ENCODE peak calls at places on chromosomes 3 and 15, in six cellular contexts. P is stomach, Q is A549, V is ovary, M is HepG2, Z is tibial nerve. G is an unnamed sample. For H3K4me1, the result is how much of the 10 kb centered on the place peaks cover.

GRCh38 chr3:66095295-66096001 is 56.7 kb upstream of the MAGI1 start:
- DNase-seq in P (no peak), Q (no peak), V (no peak), M (no peak), Z (no peak), G (no peak)

GRCh38 chr15:81992523-81992922 is 53.3 kb downstream of the MEX3B start:
- DNase-seq in P (no peak), Q (no peak), V (no peak), M (no peak), Z (no peak), G (no peak)

GRCh38 chr15:74790080-74790916 is 8.4 kb downstream of the CSK start:
- DNase-seq in P (peak), Q (no peak), V (peak), M (no peak), Z (peak), G (peak)

GRCh38 chr15:52284164-52284563 is 11.4 kb downstream of the MYO5C start:
- DNase-seq in P (no peak), Q (peak), V (no peak), M (no peak), Z (no peak), G (no peak)

GRCh38 chr3:101687142-101687931 is 819 bp upstream of the RPL24 start:
- DNase-seq in P (no peak), Q (peak), V (no peak), M (no peak), Z (no peak), G (no peak)

GRCh38 chr3:37456270-37456708 is 281.9 kb upstream of the LRRFIP2 start:
- DNase-seq in P (peak), Q (no peak), V (peak), M (no peak), Z (peak), G (peak)

GRCh38 chr3:138850151-138850550 is 15.4 kb upstream of the PIK3CB start:
- DNase-seq in P (peak), Q (no peak), V (no peak), M (no peak), Z (no peak), G (no peak)

GRCh38 chr15:93341164-93341563 is 252.2 kb upstream of the RGMA start:
- DNase-seq in P (no peak), Q (no peak), V (no peak), M (peak), Z (no peak), G (no peak)

GRCh38 chr15:101139986-101140696 is 111.7 kb downstream of the CHSY1 start:
- DNase-seq in P (no peak), Q (no peak), V (no peak), M (no peak), Z (no peak), G (no peak)

GRCh38 chr3:48426944-48427629 is 2.8 kb downstream of the PLXNB1 start:
- DNase-seq in P (no peak), Q (no peak), V (no peak), M (peak), Z (no peak), G (no peak)

GRCh38 chr3:50270422-50270831 is 1.5 kb downstream of the SEMA3B start:
- DNase-seq in P (no peak), Q (no peak), V (no peak), M (no peak), Z (no peak), G (no peak)

GRCh38 chr3:58585005-58585786 is 8.0 kb upstream of the FAM107A start:
- DNase-seq in P (peak), Q (peak), V (peak), M (peak), Z (peak), G (peak)

GRCh38 chr3:47669026-47669749 is 90.5 kb upstream of the CSPG5 start:
- DNase-seq in P (no peak), Q (no peak), V (no peak), M (no peak), Z (no peak), G (no peak)

GRCh38 chr15:69951511-69952209 is 146.1 kb downstream of the TLE3 start:
- DNase-seq in P (no peak), Q (no peak), V (no peak), M (no peak), Z (no peak), G (no peak)

GRCh38 chr15:45027220-45027619 is 4.2 kb downstream of the SORD start:
- DNase-seq in P (no peak), Q (no peak), V (no peak), M (no peak), Z (no peak), G (no peak)

GRCh38 chr15:67882487-67883227 is 42.8 kb upstream of the RNU6-1 start:
- DNase-seq in P (no peak), Q (peak), V (no peak), M (no peak), Z (no peak), G (no peak)

GRCh38 chr15:63466378-63467192 is 37.8 kb upstream of the USP3 start:
- DNase-seq in P (no peak), Q (peak), V (peak), M (peak), Z (peak), G (no peak)

GRCh38 chr3:66348696-66349095 is 127.9 kb downstream of the SLC25A26 start:
- DNase-seq in P (no peak), Q (no peak), V (no peak), M (no peak), Z (no peak), G (no peak)

GRCh38 chr15:48582472-48583235 is 62.9 kb downstream of the FBN1 start:
- DNase-seq in P (no peak), Q (no peak), V (no peak), M (no peak), Z (no peak), G (no peak)

GRCh38 chr15:58165661-58166060 is 27.5 kb downstream of the AQP9 start:
- DNase-seq in P (peak), Q (no peak), V (peak), M (peak), Z (peak), G (no peak)

GRCh38 chr3:32340039-32340438 is 51.6 kb upstream of the CMTM7 start:
- DNase-seq in P (no peak), Q (peak), V (no peak), M (peak), Z (peak), G (no peak)

GRCh38 chr15:85929786-85930185 is 135.1 kb upstream of the KLHL25 start:
- DNase-seq in P (no peak), Q (no peak), V (no peak), M (no peak), Z (no peak), G (no peak)

GRCh38 chr15:55151621-55152020 is 45.1 kb downstream of the RSL24D1 start:
- DNase-seq in P (no peak), Q (no peak), V (no peak), M (no peak), Z (no peak), G (no peak)

GRCh38 chr3:33957176-33957575 is 158.7 kb downstream of the PDCD6IP start:
- DNase-seq in P (no peak), Q (no peak), V (no peak), M (no peak), Z (no peak), G (no peak)

GRCh38 chr3:153829596-153830170 is 291.5 kb upstream of the ARHGEF26 start:
- DNase-seq in P (no peak), Q (no peak), V (no peak), M (no peak), Z (no peak), G (no peak)

GRCh38 chr3:36813320-36813719 is 49.0 kb upstream of the DCLK3 start:
- DNase-seq in P (no peak), Q (no peak), V (no peak), M (no peak), Z (no peak), G (no peak)

GRCh38 chr3:150925751-150926201 is 20.5 kb upstream of the MINDY4B start:
- DNase-seq in P (peak), Q (peak), V (no peak), M (peak), Z (no peak), G (no peak)

GRCh38 chr3:194267744-194268658 is 83.1 kb downstream of the CPN2 start:
- DNase-seq in P (no peak), Q (no peak), V (peak), M (peak), Z (no peak), G (peak)

GRCh38 chr3:29183346-29184087 is 97.4 kb upstream of the RBMS3 start:
- DNase-seq in P (no peak), Q (no peak), V (no peak), M (no peak), Z (no peak), G (no peak)

GRCh38 chr3:66644549-66644948 is 143.7 kb upstream of the LRIG1 start:
- DNase-seq in P (no peak), Q (no peak), V (no peak), M (no peak), Z (no peak), G (no peak)

GRCh38 chr3:13210221-13210975 is 137.2 kb upstream of the IQSEC1 start:
- DNase-seq in P (no peak), Q (no peak), V (no peak), M (no peak), Z (no peak), G (no peak)

GRCh38 chr15:86178845-86179244 is 99.2 kb downstream of the AGBL1 start:
- DNase-seq in P (no peak), Q (peak), V (no peak), M (no peak), Z (no peak), G (no peak)

GRCh38 chr3:112092439-112093179 is 6.4 kb downstream of the C3orf52 start:
- DNase-seq in P (no peak), Q (no peak), V (no peak), M (no peak), Z (peak), G (no peak)

GRCh38 chr15:51371271-51371670 is 29.8 kb downstream of the GLDN start:
- DNase-seq in P (no peak), Q (no peak), V (no peak), M (no peak), Z (no peak), G (no peak)

GRCh38 chr3:152376351-152377183 is 107.8 kb downstream of the MBNL1 start:
- DNase-seq in P (no peak), Q (peak), V (no peak), M (no peak), Z (no peak), G (no peak)

GRCh38 chr15:63029701-63030100 is 12.8 kb upstream of the TPM1 start:
- DNase-seq in P (no peak), Q (no peak), V (no peak), M (no peak), Z (no peak), G (no peak)

DNA sequence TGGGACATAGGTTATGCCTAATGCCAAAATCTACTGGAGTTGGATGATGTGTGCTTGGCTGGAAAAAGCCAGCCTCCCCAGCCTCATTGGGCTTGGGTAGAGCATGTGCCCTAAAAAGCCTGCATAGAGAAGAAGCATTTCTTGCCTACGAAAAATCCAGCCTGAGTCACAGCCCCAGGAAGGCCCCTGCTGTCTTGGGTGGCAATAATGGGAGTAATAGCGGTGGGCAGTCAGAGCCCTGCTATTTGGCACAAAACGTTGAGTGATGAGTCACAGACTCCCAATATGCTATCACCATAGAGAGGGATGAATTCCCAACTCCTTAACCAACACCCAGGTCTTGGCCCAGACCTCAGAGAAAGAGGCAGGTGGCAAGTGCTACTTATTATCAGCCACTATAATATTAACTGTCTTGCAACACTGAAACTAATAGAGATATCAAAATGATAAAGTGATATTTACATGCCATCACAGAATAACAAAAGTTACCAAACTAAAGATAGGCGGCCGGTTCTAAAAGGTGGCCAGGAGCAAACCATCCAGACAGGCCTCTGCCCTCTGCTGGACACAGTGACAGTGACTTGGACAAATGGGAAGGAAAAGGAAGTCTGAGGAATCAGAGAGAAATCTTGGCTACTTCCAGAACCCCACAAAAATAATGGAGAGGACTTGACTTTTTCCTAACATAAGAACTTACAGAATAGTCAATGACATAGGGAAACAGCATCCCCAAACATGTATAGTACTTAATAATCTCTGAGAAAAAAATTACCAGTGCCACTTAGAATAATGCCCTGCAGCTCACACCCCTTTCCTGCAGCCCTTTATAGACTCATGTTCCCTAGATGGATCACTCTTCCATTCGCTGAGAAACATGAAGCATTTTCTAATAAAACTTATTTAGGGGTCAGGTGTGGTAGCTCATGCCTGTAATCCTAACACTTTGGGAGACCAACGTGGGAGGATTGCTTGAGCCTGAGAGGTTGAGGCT is 51.9 kb upstream of the MUC13 start:
- DNase-seq in P (no peak), Q (peak), V (no peak), M (no peak), Z (no peak), G (no peak)
- TF ChIP-seq EP300 in P (no peak), Q (no peak), V (no peak), M (no peak), Z (no peak), G (no peak)

GRCh38 chr15:56982987-56983386 is 64.5 kb downstream of the TCF12 start:
- DNase-seq in P (no peak), Q (no peak), V (no peak), M (no peak), Z (no peak), G (no peak)
- H3K4me1 ChIP-seq in P (under half), Q (half or more), V (under half), M (under half), Z (under half), G (under half)

DNA sequence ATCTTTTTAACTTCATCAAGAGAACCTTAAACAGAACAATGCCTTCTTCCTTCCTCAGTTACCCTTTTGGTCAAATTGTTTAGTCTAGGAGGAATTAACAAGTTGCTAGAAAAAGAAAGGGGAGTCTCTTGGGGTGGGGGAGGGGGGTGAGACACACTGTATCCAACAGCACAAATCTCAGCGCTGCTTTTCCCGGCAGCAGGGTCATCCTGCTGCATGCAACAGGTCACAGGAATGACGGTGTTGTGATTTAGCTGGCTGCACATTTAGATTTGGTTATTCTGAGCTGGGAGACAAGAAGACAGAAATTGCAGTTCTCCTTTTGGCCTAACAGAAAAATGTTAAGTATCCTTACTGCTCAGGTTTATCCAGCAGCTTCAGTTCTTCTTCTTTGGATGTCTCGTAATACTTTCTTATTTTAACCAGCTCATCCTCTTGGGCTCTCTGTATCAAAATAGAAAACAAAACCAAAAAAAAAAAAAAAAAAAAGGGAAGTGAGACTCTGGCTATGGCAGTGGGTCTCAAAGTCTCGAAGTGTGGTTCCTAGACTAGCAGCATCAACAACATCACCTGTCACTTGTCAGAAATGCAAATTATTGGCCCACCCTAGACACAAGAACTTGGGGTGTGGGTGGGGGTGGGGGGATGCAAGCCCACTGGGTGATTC is 190.5 kb downstream of the GREM1 start:
- DNase-seq in P (no peak), Q (no peak), V (peak), M (no peak), Z (no peak), G (no peak)
- H3K27ac ChIP-seq in P (peak), Q (no peak), V (no peak), M (no peak), Z (no peak), G (peak)

DNA sequence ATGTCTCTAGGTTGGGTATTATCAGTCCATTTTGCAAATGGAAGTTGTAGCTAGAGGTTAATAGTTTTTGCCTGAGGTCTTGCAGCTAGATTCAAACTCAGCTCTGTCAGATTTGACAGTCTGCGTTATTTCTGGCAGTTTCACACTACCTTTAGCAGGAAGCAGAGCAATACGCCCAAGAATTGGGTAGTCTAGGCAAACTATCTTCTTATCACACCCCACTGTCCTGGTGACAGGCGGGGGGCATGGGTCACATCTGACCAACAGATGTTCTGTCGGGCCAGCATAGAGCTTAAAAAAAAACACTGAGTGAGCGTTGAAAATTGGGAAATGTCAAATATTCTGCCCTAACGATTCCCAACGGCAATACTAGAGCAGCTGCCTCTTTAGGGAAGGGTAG is 5.7 kb downstream of the GPR160 start:
- DNase-seq in P (no peak), Q (no peak), V (no peak), M (no peak), Z (no peak), G (no peak)
- TF ChIP-seq EP300 in P (no peak), Q (no peak), V (no peak), M (no peak), Z (no peak), G (no peak)